ENCODE peak calls at places on chromosomes 6 and 20, in four cellular contexts. One of them, this sample, is unnamed.

GRCh38 chr6:15264412-15264811 is 18.5 kb downstream of the JARID2 start:
- DNase-seq in CD4-positive, alpha-beta memory T cell: no peak
- DNase-seq in HCT116: no peak
- DNase-seq in GM23248: no peak
- DNase-seq in this sample: no peak

GRCh38 chr20:60632420-60633262 is 619.4 kb upstream of the CDH4 start:
- DNase-seq in HCT116: no peak
- DNase-seq in GM23248: peak; percentile 20
- DNase-seq in CD4-positive, alpha-beta memory T cell: no peak
- DNase-seq in this sample: no peak

GRCh38 chr20:36908603-36909002 is 32.7 kb downstream of the TLDC2 start:
- DNase-seq in GM23248: peak; percentile 8
- DNase-seq in HCT116: no peak
- DNase-seq in CD4-positive, alpha-beta memory T cell: no peak
- DNase-seq in this sample: no peak

GRCh38 chr6:44102527-44102926 is 24.7 kb downstream of the MRPL14 start:
- DNase-seq in GM23248: no peak
- DNase-seq in HCT116: no peak
- DNase-seq in CD4-positive, alpha-beta memory T cell: no peak
- DNase-seq in this sample: no peak

GRCh38 chr20:58014628-58015315 is 213.7 kb downstream of the ANKRD60 start:
- DNase-seq in HCT116: peak; percentile 80
- DNase-seq in GM23248: no peak
- DNase-seq in CD4-positive, alpha-beta memory T cell: peak; percentile 47
- DNase-seq in this sample: no peak

GRCh38 chr6:112180095-112180820 is 74.1 kb downstream of the LAMA4 start:
- DNase-seq in HCT116: peak; percentile 74
- DNase-seq in GM23248: peak; percentile 84
- DNase-seq in CD4-positive, alpha-beta memory T cell: peak; percentile 67
- DNase-seq in this sample: peak; percentile 65

GRCh38 chr6:75205776-75206334 is at the start of gene COL12A1:
- DNase-seq in HCT116: peak; percentile 80
- DNase-seq in CD4-positive, alpha-beta memory T cell: no peak
- DNase-seq in GM23248: peak; percentile 99
- DNase-seq in this sample: no peak

GRCh38 chr6:3869284-3869631 is 20.1 kb downstream of the FAM50B start:
- DNase-seq in GM23248: no peak
- DNase-seq in CD4-positive, alpha-beta memory T cell: no peak
- DNase-seq in HCT116: no peak
- DNase-seq in this sample: no peak

GRCh38 chr6:137722749-137723272 is 144.2 kb upstream of the TNFAIP3 start:
- DNase-seq in GM23248: no peak
- DNase-seq in HCT116: no peak
- DNase-seq in CD4-positive, alpha-beta memory T cell: no peak
- DNase-seq in this sample: no peak

GRCh38 chr6:38775870-38776269 is 60.8 kb downstream of the DNAH8 start:
- DNase-seq in HCT116: no peak
- DNase-seq in CD4-positive, alpha-beta memory T cell: no peak
- DNase-seq in GM23248: no peak
- DNase-seq in this sample: no peak

GRCh38 chr20:35145141-35145564 is 2.0 kb downstream of the EDEM2 start:
- DNase-seq in CD4-positive, alpha-beta memory T cell: peak; percentile 60
- DNase-seq in GM23248: peak; percentile 62
- DNase-seq in HCT116: peak; percentile 47
- DNase-seq in this sample: peak; percentile 63

GRCh38 chr20:51946581-51946980 is 144.3 kb upstream of the SALL4 start:
- DNase-seq in CD4-positive, alpha-beta memory T cell: no peak
- DNase-seq in GM23248: no peak
- DNase-seq in HCT116: no peak
- DNase-seq in this sample: no peak

GRCh38 chr20:48904566-48905321 is 16.8 kb upstream of the ARFGEF2 start:
- DNase-seq in CD4-positive, alpha-beta memory T cell: peak; percentile 67
- DNase-seq in GM23248: peak; percentile 79
- DNase-seq in HCT116: peak; percentile 37
- DNase-seq in this sample: peak; percentile 42

GRCh38 chr6:28125396-28125795 is 987 bp downstream of the ZSCAN16 start:
- DNase-seq in GM23248: no peak
- DNase-seq in CD4-positive, alpha-beta memory T cell: no peak
- DNase-seq in HCT116: no peak
- DNase-seq in this sample: no peak
- H3K27ac ChIP-seq in GM23248: peak overlapping the region; percentile 38
- H3K27ac ChIP-seq in CD4-positive, alpha-beta memory T cell: peak overlapping the region; percentile 84
- H3K27ac ChIP-seq in HCT116: no peak overlapping the region
- H3K27ac ChIP-seq in this sample: peak overlapping the region; percentile 74

GRCh38 chr6:20943036-20943627 is 408.9 kb downstream of the CDKAL1 start:
- DNase-seq in HCT116: no peak
- DNase-seq in CD4-positive, alpha-beta memory T cell: no peak
- DNase-seq in GM23248: no peak
- DNase-seq in this sample: no peak
- H3K36me3 ChIP-seq in HCT116: no peaks in the 10 kb centered on the region
- H3K36me3 ChIP-seq in CD4-positive, alpha-beta memory T cell: no peaks in the 10 kb centered on the region
- H3K36me3 ChIP-seq in GM23248: no peaks in the 10 kb centered on the region
- H3K36me3 ChIP-seq in this sample: no peaks in the 10 kb centered on the region

DNA sequence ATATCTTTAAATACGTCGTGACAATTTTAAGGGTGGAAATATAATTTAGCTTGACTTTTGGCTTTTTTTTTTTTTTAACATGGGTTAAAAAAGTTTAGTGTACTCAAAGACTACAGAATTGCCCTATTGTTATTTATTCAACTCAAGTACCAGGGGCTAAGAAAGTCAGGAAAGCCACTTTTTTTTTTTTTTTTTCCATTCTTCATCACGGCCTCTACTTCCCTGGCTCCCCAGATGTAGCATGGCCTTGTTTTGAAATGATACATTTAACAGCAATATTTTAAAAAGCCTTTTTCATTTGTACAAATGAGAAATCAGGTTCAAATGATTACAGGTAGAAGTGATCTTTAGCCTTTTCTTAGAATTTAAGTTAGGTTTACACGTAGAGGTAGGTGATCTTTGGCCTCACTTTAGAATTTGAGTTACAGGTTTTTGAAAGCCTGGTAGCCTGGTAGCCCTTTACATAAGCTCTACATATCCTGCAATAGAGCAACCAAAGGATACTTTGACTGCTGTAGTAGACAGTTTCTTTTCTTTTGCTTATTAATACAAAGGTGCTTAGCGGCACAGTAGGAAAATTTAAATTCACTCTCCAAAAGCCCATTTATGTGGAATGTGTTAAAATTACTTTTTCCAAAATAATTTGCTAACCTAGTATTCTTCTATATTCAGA is 160.5 kb upstream of the MMS22L start:
- DNase-seq in CD4-positive, alpha-beta memory T cell: no peak
- DNase-seq in GM23248: no peak
- DNase-seq in HCT116: no peak
- DNase-seq in this sample: no peak
- H3K27ac ChIP-seq in CD4-positive, alpha-beta memory T cell: no peak overlapping the region
- H3K27ac ChIP-seq in GM23248: no peak overlapping the region
- H3K27ac ChIP-seq in HCT116: no peak overlapping the region
- H3K27ac ChIP-seq in this sample: no peak overlapping the region

GRCh38 chr6:33668328-33668727 is 43.2 kb downstream of the UQCC2 start:
- DNase-seq in GM23248: no peak
- DNase-seq in HCT116: no peak
- DNase-seq in CD4-positive, alpha-beta memory T cell: no peak
- DNase-seq in this sample: no peak
- H3K36me3 ChIP-seq in GM23248: no peaks in the 10 kb centered on the region
- H3K36me3 ChIP-seq in HCT116: peaks cover 35% of the 10 kb centered on the region
- H3K36me3 ChIP-seq in CD4-positive, alpha-beta memory T cell: peaks cover 63% of the 10 kb centered on the region
- H3K36me3 ChIP-seq in this sample: peaks cover 42% of the 10 kb centered on the region

GRCh38 chr20:50722466-50723155 is 8.8 kb upstream of the PARD6B start:
- DNase-seq in HCT116: no peak
- DNase-seq in CD4-positive, alpha-beta memory T cell: no peak
- DNase-seq in GM23248: no peak
- DNase-seq in this sample: no peak
- H3K27ac ChIP-seq in HCT116: no peak overlapping the region
- H3K27ac ChIP-seq in CD4-positive, alpha-beta memory T cell: no peak overlapping the region
- H3K27ac ChIP-seq in GM23248: no peak overlapping the region
- H3K27ac ChIP-seq in this sample: no peak overlapping the region

DNA sequence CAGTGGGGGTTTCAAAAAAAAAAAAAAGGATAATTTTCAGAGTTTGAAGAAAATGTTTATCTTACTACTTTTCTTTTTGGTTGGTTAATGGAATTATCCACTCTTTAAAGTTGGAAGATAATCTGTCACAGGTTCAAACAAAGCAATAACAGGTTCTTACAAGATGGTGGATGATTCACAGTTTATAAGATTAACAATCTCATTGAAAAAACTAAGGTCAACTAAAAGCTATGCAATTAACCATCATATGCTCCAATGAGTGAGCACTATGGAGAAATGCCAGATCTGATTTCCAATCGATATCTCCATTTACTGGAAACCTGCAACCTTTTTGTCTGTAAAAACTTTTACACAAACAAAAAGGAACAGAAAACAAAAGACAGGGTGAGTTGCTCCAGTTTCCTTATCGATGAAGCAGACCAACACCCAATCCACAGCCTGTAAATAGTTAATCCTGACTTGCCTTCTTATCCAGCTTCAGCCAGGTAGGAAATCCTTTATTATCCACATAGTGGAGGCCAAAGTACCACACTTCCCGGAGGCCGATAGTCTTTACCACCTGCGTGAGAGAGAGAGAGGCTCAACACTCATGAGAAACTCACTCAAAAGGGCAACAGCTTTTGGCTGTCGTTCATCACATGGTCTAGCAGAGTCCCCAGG is 32.4 kb downstream of the EZR start:
- DNase-seq in CD4-positive, alpha-beta memory T cell: no peak
- DNase-seq in GM23248: no peak
- DNase-seq in HCT116: no peak
- DNase-seq in this sample: no peak
- H3K36me3 ChIP-seq in CD4-positive, alpha-beta memory T cell: peaks cover 62% of the 10 kb centered on the region
- H3K36me3 ChIP-seq in GM23248: peaks cover 23% of the 10 kb centered on the region
- H3K36me3 ChIP-seq in HCT116: peaks cover 62% of the 10 kb centered on the region
- H3K36me3 ChIP-seq in this sample: peaks cover 61% of the 10 kb centered on the region

GRCh38 chr6:152380993-152381898 is 255.9 kb downstream of the SYNE1 start:
- DNase-seq in CD4-positive, alpha-beta memory T cell: no peak
- DNase-seq in HCT116: peak; percentile 73
- DNase-seq in GM23248: peak; percentile 98
- DNase-seq in this sample: no peak

GRCh38 chr6:152386131-152386530 is 251.0 kb downstream of the SYNE1 start:
- DNase-seq in HCT116: no peak
- DNase-seq in GM23248: peak; percentile 36
- DNase-seq in CD4-positive, alpha-beta memory T cell: no peak
- DNase-seq in this sample: no peak

GRCh38 chr6:152378154-152378553 is 259.0 kb downstream of the SYNE1 start:
- DNase-seq in HCT116: no peak
- DNase-seq in CD4-positive, alpha-beta memory T cell: no peak
- DNase-seq in GM23248: peak; percentile 82
- DNase-seq in this sample: no peak

GRCh38 chr6:152375200-152375599 is 262.0 kb downstream of the SYNE1 start:
- DNase-seq in HCT116: no peak
- DNase-seq in CD4-positive, alpha-beta memory T cell: no peak
- DNase-seq in GM23248: no peak
- DNase-seq in this sample: no peak

GRCh38 chr6:152380351-152380767 is 256.8 kb downstream of the SYNE1 start:
- DNase-seq in CD4-positive, alpha-beta memory T cell: no peak
- DNase-seq in GM23248: peak; percentile 90
- DNase-seq in HCT116: no peak
- DNase-seq in this sample: no peak
- H3K27ac ChIP-seq in CD4-positive, alpha-beta memory T cell: no peak overlapping the region
- H3K27ac ChIP-seq in GM23248: peak overlapping the region; percentile 100
- H3K27ac ChIP-seq in HCT116: no peak overlapping the region
- H3K27ac ChIP-seq in this sample: no peak overlapping the region

GRCh38 chr20:13817342-13817741 is 32.5 kb downstream of the NDUFAF5 start:
- DNase-seq in GM23248: peak; percentile 52
- DNase-seq in HCT116: no peak
- DNase-seq in CD4-positive, alpha-beta memory T cell: no peak
- DNase-seq in this sample: no peak
- H3K36me3 ChIP-seq in GM23248: peaks cover 18% of the 10 kb centered on the region
- H3K36me3 ChIP-seq in HCT116: peaks cover 28% of the 10 kb centered on the region
- H3K36me3 ChIP-seq in CD4-positive, alpha-beta memory T cell: peaks cover 34% of the 10 kb centered on the region
- H3K36me3 ChIP-seq in this sample: peaks cover 15% of the 10 kb centered on the region